ENCODE peak calls at places on chromosomes 3 and 15, in seven cellular contexts. A is heart right ventricle, N is body of pancreas, P is A673, B is cardiac muscle cell, H is psoas muscle, C is suprapubic skin. D is an unnamed sample. For H3K27me3, the result is how much of the 10 kb centered on the place peaks cover.

GRCh38 chr15:101329867-101330380 is 34.9 kb upstream of the SNRPA1 start:
- DNase-seq in A (no peak), N (no peak), P (no peak), B (no peak), H (no peak), C (no peak), D (no peak)

GRCh38 chr3:53890726-53891499 is 746 bp downstream of the SELENOK start:
- DNase-seq in A (no peak), N (peak), P (no peak), B (no peak), H (no peak), C (no peak), D (no peak)

GRCh38 chr3:7640787-7641186 is 779.9 kb downstream of the GRM7 start:
- DNase-seq in A (no peak), N (no peak), P (no peak), B (no peak), H (no peak), C (no peak), D (no peak)

GRCh38 chr3:119599558-119600174 is 2.0 kb downstream of the PLA1A start:
- DNase-seq in A (no peak), N (no peak), P (no peak), B (no peak), H (no peak), C (no peak), D (no peak)

GRCh38 chr3:16596352-16597032 is 8.7 kb downstream of the DAZL start:
- DNase-seq in A (no peak), N (no peak), P (no peak), B (no peak), H (no peak), C (no peak), D (no peak)

GRCh38 chr3:79392479-79392878 is 375.3 kb downstream of the ROBO1 start:
- DNase-seq in A (no peak), N (no peak), P (no peak), B (no peak), H (no peak), C (no peak), D (no peak)

GRCh38 chr3:186979837-186980236 is 49.5 kb downstream of the ST6GAL1 start:
- DNase-seq in A (no peak), N (no peak), P (no peak), B (no peak), H (no peak), C (no peak), D (no peak)

GRCh38 chr3:29643034-29643425 is 362.2 kb downstream of the RBMS3 start:
- DNase-seq in A (no peak), N (no peak), P (peak), B (no peak), H (no peak), C (no peak), D (no peak)

GRCh38 chr3:188097786-188098185 is 56.2 kb upstream of the LPP start:
- DNase-seq in A (peak), N (no peak), P (no peak), B (no peak), H (no peak), C (no peak), D (no peak)

GRCh38 chr3:151584603-151585002 is 123.7 kb upstream of the IGSF10 start:
- DNase-seq in A (no peak), N (no peak), P (peak), B (no peak), H (no peak), C (no peak), D (no peak)

GRCh38 chr3:48536116-48536515 is 20.5 kb downstream of the PFKFB4 start:
- DNase-seq in A (no peak), N (no peak), P (no peak), B (no peak), H (no peak), C (no peak), D (no peak)

GRCh38 chr3:129530331-129530761 is 1.9 kb downstream of the RHO start:
- DNase-seq in A (no peak), N (no peak), P (no peak), B (peak), H (no peak), C (no peak), D (no peak)

GRCh38 chr3:101195951-101196713 is 124.2 kb downstream of the IMPG2 start:
- DNase-seq in A (peak), N (no peak), P (peak), B (peak), H (no peak), C (no peak), D (no peak)

GRCh38 chr3:55702822-55703221 is 215.7 kb upstream of the WNT5A start:
- DNase-seq in A (no peak), N (no peak), P (no peak), B (no peak), H (no peak), C (no peak), D (no peak)

GRCh38 chr3:173733029-173733652 is 335.6 kb downstream of the NLGN1 start:
- DNase-seq in A (no peak), N (no peak), P (peak), B (peak), H (no peak), C (no peak), D (no peak)

GRCh38 chr3:23817508-23818223 is 11.9 kb downstream of the UBE2E1 start:
- DNase-seq in A (no peak), N (no peak), P (no peak), B (no peak), H (no peak), C (no peak), D (no peak)

GRCh38 chr15:43258781-43259180 is 7.9 kb downstream of the TGM5 start:
- DNase-seq in A (no peak), N (no peak), P (no peak), B (no peak), H (no peak), C (no peak), D (no peak)

DNA sequence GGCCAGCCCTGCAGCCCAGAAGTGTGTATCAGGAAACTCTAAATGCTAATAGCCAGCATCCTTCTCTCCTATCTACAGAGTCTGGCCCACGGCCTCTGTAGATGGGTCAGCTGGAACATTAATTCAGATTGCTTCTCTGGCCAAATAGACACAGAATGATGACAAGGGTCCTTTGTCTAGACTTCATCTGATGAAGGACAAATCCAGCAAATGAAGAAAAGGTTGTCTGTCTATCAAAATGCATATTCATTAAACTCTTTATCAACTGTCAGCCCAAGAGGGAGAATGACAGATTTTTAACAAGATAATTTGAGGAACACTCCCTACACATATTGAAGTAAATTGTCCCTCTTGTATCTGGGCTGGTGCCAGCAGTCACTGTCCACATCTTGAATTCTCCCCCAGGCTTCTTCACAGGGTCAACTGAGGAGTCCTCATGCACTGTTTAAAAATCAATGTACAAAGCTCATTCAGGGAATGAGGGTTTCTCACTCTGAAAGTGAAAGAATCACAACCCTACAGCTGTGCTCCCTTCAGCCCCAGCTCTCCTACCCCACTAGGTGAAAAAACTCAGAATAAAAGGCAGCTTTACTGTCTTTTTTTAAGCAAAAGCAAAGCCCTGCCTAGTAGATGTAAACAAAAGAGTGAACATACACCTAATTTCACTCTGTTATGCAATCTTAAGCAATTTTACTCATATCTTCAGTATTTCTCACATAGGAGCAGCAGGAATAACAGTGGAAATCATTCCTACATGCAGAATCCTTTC is 507.7 kb downstream of the IGSF11 start:
- DNase-seq in A (no peak), N (no peak), P (no peak), B (no peak), H (no peak), C (no peak), D (no peak)
- H3K4me3 ChIP-seq in A (no peak), N (no peak), P (no peak), B (no peak), H (no peak), C (no peak), D (no peak)

DNA sequence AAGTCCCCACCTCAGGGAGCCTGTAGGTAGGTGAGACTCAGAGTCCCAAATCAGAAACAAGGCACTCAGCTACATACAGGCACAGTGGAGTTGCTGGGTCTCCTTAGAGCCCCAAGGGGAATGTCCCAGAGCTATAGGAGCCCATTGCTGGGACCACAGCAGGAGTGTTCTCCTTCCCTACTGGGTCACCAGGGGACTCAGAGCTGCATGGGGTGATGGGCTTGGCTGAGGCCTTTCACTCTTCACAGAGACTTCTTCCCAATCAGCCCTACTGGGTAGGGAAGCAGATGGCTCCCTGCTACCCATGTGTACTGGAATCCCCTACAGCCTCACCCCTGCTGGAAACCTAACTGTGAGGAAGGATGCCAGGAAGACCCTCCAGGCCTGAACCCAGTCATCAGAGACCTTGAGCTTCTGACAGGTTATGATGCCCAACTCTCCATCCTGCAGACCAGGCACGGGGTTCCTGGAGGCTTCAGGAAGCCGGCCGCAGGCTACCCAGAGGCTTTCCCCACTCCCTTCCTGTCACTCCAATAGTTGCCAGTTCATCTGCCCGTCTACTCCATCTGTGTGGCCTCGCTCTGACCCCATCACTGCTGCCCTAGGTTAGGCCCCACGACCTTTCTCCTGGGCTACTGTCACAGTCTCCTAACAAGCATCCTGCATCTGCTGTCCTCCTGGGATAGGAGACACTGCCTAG is 24.0 kb downstream of the RASGRF1 start:
- DNase-seq in A (no peak), N (no peak), P (no peak), B (no peak), H (no peak), C (no peak), D (no peak)
- H3K27me3 ChIP-seq in A (under half), N (under half), P (under half), B (under half), H (under half), C (under half), D (under half)

DNA sequence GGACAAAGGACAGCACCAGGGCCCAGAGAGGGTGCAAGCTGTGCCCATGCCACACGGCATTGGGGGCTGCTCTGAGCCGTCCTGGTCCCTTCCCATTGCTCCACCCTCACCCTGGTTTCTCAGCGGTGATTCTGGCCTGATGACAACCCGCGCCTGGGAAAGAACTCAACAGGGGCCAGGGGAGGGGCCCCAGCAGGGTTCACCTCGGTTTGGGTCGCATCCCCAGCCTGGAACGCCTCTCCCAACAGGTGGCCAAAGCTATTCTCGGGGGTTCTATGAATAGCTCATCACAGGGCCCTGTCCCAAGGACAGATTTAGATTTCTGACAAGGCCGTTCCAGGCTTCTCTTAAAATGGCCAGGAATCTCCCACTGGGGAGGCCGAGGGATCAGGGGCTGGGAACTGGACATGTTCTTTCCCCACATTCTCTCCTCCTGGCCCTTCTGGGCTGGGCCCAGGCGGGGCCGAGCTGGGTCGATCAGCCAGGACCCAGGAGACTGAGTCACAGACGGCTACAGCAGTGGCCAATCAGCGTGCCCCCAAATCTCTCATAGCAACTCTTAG is 17.9 kb downstream of the GRIP2 start:
- DNase-seq in A (peak), N (no peak), P (no peak), B (no peak), H (peak), C (peak), D (no peak)
- H3K4me3 ChIP-seq in A (no peak), N (no peak), P (no peak), B (no peak), H (peak), C (no peak), D (no peak)

DNA sequence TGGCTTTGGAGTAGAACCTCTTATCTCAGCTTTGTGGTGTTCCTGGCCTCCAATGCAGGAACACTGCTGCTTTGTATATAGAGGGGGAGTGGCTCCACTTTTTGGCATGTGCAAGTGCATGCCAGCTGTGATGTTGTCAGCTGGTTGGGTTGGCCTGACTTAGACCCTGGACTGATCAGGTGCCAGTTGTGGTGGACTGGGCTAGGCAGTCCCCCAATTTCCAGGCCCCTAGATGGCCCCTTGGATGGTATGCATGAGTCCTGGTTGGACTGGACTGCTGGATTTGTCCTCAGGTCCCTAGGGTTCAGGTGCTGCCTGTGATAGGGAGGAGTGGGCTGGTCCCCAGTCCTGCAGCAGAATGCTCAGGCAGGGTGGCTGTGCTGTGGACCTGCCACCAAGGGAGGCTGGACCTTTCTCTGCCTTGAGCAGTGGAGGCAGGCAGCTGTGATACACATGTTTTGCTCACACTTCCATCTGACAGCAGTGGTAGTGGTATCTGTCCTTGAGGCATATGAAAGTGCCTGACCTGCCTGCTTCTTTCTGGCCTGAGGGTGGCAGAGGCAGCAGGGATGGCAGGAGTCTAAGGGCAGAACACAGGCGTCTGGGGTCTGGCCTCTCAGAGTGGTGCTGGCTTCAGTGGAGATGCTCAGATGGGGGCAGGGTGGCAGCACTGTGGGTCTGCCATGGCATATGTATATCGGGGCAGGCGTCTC is 74.8 kb downstream of the STXBP5L start:
- DNase-seq in A (no peak), N (no peak), P (no peak), B (no peak), H (no peak), C (no peak), D (no peak)
- H3K27me3 ChIP-seq in A (under half), N (under half), P (under half), B (under half), H (under half), C (under half), D (under half)

DNA sequence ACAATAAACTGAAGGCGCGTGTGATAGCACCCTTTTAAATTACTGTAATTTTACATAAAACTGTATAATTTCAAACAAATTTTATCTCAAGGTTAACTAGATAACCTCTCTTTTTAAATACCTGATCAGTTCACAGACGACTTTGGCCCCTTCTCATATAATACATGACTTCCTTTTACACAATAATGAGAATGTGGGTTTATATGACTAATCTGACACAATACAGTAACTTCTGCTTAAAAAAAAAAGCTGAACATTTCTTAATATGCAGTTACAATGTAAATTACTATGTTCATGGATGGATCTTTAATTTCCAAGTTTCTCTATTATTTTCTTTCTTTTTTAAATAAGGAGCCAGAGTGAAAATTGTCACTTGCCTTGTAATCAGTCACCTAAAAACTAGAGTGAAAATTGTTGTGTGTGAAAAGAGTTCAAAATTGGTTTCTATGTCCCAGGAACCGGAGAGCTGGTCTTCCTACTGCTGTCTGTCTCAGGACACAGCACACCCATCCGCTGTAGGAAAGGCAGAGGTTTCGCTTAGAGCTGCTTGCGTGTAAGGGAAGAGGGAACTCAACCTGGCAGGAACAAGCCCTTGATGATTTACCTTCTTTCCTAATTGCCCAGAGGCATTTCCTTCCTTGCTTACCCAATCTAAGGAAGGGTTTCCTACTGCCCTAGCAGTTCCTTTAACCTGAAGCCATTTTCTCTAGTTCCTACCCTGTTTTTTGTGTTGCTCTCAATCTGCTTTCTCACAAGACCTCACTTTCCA is 33.3 kb downstream of the PLD1 start:
- DNase-seq in A (no peak), N (no peak), P (no peak), B (no peak), H (no peak), C (no peak), D (no peak)
- H3K4me3 ChIP-seq in A (no peak), N (no peak), P (no peak), B (no peak), H (no peak), C (no peak), D (no peak)

D was measured in MG63.